ENCODE peak calls at places on chromosome X, in five cellular contexts. T, S, Z, O and Q are unnamed samples.

GRCh38 chrX:100872161-100872560 is 2.0 kb downstream of the NOX1 start:
- DNase-seq in Z (no peak), S (no peak), T (no peak), O (no peak), Q (no peak)

GRCh38 chrX:24899391-24899790 is 116.4 kb downstream of the ARX start:
- DNase-seq in T (no peak), O (no peak), S (no peak), Z (no peak), Q (no peak)

GRCh38 chrX:57121162-57121741 is at the start of gene SPIN2B:
- DNase-seq in O (peak), Z (peak), T (peak), S (peak), Q (peak)

GRCh38 chrX:151543706-151544105 is 19.8 kb upstream of the PASD1 start:
- DNase-seq in T (no peak), S (no peak), Z (no peak), O (no peak), Q (no peak)

GRCh38 chrX:66005832-66006449 is 33.9 kb downstream of the VSIG4 start:
- DNase-seq in T (no peak), O (no peak), S (no peak), Z (no peak), Q (no peak)

GRCh38 chrX:132957211-132958085 is 981 bp downstream of the HS6ST2 start:
- DNase-seq in O (no peak), Z (peak), T (peak), S (no peak), Q (peak)

GRCh38 chrX:110310000-110310790 is 7.7 kb downstream of the AMMECR1 start:
- DNase-seq in T (no peak), S (no peak), O (no peak), Z (no peak), Q (no peak)

GRCh38 chrX:134548844-134549205 is 88.9 kb downstream of the HPRT1 start:
- DNase-seq in T (no peak), S (no peak), O (no peak), Z (no peak), Q (peak)

GRCh38 chrX:1925053-1925481 is 310.2 kb downstream of the ASMT start:
- DNase-seq in S (no peak), Z (no peak), T (no peak), O (no peak), Q (peak)

GRCh38 chrX:53714580-53715335 is 28.2 kb upstream of the HUWE1 start:
- DNase-seq in S (peak), Z (no peak), O (peak), T (peak), Q (peak)

GRCh38 chrX:41909068-41909467 is 14.3 kb downstream of the CASK start:
- DNase-seq in S (peak), Z (no peak), T (no peak), O (no peak), Q (no peak)

GRCh38 chrX:26909728-26910127 is 553.4 kb downstream of the PPP4R3C start:
- DNase-seq in T (no peak), O (no peak), Z (no peak), S (no peak), Q (no peak)

GRCh38 chrX:76279007-76279406 is 106.1 kb downstream of the PBDC1 start:
- DNase-seq in Z (no peak), S (peak), O (no peak), T (peak), Q (peak)

GRCh38 chrX:20523626-20524312 is 257.1 kb upstream of the RPS6KA3 start:
- DNase-seq in Z (no peak), T (no peak), O (no peak), S (no peak), Q (no peak)

GRCh38 chrX:106378616-106379015 is 210.5 kb downstream of the PWWP3B start:
- DNase-seq in T (no peak), S (no peak), O (no peak), Z (no peak), Q (no peak)

GRCh38 chrX:104335765-104336164 is 81.0 kb upstream of the ESX1 start:
- DNase-seq in Z (no peak), S (no peak), O (no peak), T (no peak), Q (no peak)

GRCh38 chrX:101740642-101741041 is 81.0 kb upstream of the ARMCX2 start:
- DNase-seq in O (no peak), Z (no peak), S (no peak), T (no peak), Q (no peak)

GRCh38 chrX:132181364-132181763 is 37.9 kb downstream of the RAP2C start:
- DNase-seq in S (no peak), T (no peak), Z (peak), O (no peak), Q (no peak)

GRCh38 chrX:135389717-135390116 is 32.0 kb upstream of the SMIM10L2A start:
- DNase-seq in Z (no peak), O (no peak), T (no peak), S (no peak), Q (no peak)

DNA sequence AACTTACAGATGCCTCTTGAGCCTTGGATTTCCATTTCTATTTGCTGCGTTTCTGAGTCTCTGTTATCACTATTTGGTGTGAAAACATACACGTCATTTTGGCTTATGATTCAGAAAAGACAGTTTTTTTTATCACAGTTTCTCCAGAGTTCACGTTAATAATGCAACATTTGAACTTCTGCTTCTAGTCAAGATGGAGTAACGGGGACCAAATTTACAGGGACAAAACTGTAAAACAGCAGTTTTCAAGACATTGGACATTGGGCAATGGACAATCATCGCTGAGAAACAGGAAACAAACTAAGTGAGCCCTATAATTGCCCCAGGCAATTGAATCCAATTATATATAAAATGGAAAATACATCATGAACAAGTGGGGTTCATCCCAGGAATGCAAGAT is 36.2 kb upstream of the TASL start:
- DNase-seq in T (no peak), O (no peak), S (no peak), Z (no peak), Q (no peak)
- H3K4me3 ChIP-seq in T (no peak), O (no peak), S (no peak), Z (no peak), Q (no peak)

GRCh38 chrX:72238183-72238582 is 644 bp downstream of the ERCC6L start:
- DNase-seq in S (no peak), O (no peak), T (no peak), Z (no peak), Q (peak)
- H3K4me3 ChIP-seq in S (no peak), O (no peak), T (peak), Z (no peak), Q (peak)

DNA sequence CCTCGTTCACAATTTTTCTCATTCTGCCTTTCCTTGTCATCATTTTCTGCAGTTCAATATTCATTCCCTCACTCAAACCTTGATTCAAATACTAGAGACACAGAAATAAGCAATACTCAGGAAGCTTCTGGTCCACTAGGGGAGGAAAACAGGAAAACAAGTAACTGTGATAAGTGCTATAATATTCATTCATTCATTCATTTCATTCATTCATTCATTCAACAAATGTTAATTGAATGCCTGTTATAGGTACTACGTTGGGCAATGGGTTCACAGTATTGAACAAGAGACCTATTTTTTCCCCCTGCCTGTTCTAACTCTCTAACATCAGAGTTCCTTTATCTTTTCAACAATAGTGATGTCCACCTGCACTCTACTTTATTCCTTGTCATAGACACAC is 104.0 kb downstream of the HDAC8 start:
- DNase-seq in Z (no peak), S (no peak), T (no peak), O (no peak), Q (no peak)
- H3K4me3 ChIP-seq in Z (no peak), S (no peak), T (no peak), O (no peak), Q (no peak)

DNA sequence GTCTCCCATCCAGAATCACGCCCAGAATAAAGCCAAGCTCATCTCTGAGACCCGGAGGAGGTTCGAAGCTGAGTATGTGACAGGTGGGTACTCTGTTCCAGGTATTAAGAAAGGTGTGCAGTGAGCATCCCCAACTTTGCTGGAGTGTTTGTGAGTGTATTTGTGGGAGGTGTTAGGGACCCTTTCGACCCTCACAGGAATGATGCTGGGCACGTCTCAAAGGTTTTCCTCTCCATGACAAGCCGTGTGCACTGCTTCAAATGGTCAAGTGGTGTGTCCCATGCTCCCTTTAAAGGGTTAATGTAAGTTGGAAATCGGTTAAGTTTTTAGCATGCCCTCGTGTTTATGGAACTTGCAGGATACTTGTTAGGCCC is 442 bp downstream of the MOSPD2 start:
- DNase-seq in Z (no peak), O (no peak), T (no peak), S (no peak), Q (no peak)
- H3K4me3 ChIP-seq in Z (peak), O (peak), T (peak), S (peak), Q (peak)